ENCODE peak calls at places on chromosomes 4 and X, in four cellular contexts. S is small intestine, J is right lobe of liver, L is breast epithelium. Y is an unnamed sample.
A peak's percentile ranks its signal among the peaks of the same experiment; 100 is the strongest.

GRCh38 chr4:100843897-100844296 is 326.1 kb upstream of the EMCN start:
- DNase-seq in S (no peak), J (no peak), L (no peak), Y (no peak)

GRCh38 chr4:111991797-111992196 is 153.5 kb upstream of the FAM241A start:
- DNase-seq in S (peak; percentile 40), J (no peak), L (no peak), Y (no peak)

GRCh38 chrX:29726811-29727210 is 488.6 kb upstream of the MAGEB2 start:
- DNase-seq in S (no peak), J (no peak), L (no peak), Y (no peak)

GRCh38 chr4:121330180-121330665 is 50.6 kb downstream of the QRFPR start:
- DNase-seq in S (no peak), J (no peak), L (no peak), Y (no peak)

GRCh38 chr4:145043306-145043705 is 54.7 kb downstream of the ANAPC10 start:
- DNase-seq in S (no peak), J (no peak), L (no peak), Y (no peak)

GRCh38 chrX:372856-373640 is 13.7 kb downstream of the PPP2R3B start:
- DNase-seq in S (no peak), J (no peak), L (no peak), Y (no peak)

GRCh38 chrX:100376581-100376980 is 33.5 kb downstream of the PCDH19 start:
- DNase-seq in S (no peak), J (no peak), L (no peak), Y (no peak)

GRCh38 chr4:96787766-96788165 is 947.9 kb downstream of the PDHA2 start:
- DNase-seq in S (no peak), J (no peak), L (no peak), Y (no peak)

GRCh38 chr4:87982446-87982845 is 6.9 kb downstream of the SPP1 start:
- DNase-seq in S (no peak), J (no peak), L (no peak), Y (no peak)

GRCh38 chrX:110915120-110915519 is 119.5 kb upstream of the CHRDL1 start:
- DNase-seq in S (no peak), J (no peak), L (no peak), Y (no peak)
- H3K27ac ChIP-seq in S (no peak overlapping the region), J (no peak overlapping the region), L (peak overlapping the region; percentile 26), Y (no peak overlapping the region)

DNA sequence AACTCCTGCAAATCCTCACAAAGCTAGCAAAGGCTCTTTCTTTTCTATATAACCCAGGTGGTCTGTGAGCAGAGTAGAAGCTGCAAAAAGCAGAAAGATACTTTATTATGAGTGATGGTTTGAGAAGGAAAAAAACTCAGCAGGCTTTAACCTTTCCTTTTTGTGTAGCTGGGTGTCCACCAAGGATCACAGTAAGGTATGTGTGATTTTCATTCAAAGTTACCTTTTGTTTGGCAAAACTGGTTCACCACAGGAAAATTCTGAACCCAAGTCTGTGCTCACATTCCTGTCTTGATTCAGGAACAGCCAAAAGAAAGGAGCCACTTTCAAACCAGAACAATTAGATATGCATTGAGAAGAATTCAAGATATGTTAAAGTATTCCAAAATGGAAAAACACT is 35.7 kb downstream of the FRAS1 start:
- DNase-seq in S (no peak), J (no peak), L (no peak), Y (no peak)
- H3K4me3 ChIP-seq in S (no peak overlapping the region), J (no peak overlapping the region), L (no peak overlapping the region), Y (no peak overlapping the region)

DNA sequence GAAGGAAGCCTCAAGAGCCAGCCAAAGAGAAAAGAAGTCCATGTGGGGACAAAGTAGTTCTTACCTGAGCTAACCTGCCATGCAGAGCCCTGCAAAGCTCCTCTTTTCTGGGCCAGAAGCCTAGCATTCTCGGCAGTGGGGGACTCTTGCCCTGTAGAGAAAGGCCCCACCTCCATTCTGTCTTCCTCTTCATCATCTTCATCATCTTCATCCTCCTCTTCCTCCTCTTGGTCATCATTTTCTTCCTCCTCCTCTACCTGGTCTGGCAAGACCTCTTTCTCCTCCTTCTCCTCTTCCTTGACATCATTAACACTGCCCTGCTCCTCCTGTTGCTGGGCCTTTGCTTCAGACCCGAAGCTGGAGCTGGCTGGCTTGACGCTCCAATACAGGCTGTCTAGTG is 16.7 kb downstream of the LAS1L start:
- DNase-seq in S (no peak), J (no peak), L (no peak), Y (no peak)
- H3K27ac ChIP-seq in S (no peak overlapping the region), J (no peak overlapping the region), L (no peak overlapping the region), Y (no peak overlapping the region)

GRCh38 chrX:120749141-120749846 is 119.4 kb upstream of the C1GALT1C1 start:
- DNase-seq in S (no peak), J (no peak), L (no peak), Y (no peak)
- H3K4me3 ChIP-seq in S (no peak overlapping the region), J (no peak overlapping the region), L (no peak overlapping the region), Y (no peak overlapping the region)

DNA sequence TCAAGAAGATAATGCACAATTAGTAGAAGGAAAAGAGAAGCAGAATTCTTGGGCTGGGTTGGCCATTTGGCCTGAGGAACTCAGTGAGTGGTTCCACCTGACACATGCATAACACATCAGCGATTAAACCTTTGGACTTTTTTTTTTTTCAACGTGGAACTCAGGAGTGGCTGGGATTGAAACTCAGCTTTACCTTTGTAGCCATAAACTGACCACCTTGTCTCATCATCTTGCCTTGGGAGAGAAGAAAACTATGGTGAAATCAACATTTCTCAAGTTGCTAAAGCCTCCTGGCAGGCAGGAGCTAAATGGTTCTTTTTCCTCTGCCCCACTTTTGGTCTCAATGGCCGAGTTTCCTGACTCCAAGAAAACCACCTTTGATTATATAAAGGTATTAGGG is 16.3 kb downstream of the PTTG2 start:
- DNase-seq in S (peak; percentile 90), J (no peak), L (no peak), Y (no peak)
- H3K27ac ChIP-seq in S (peak overlapping the region; percentile 82), J (peak overlapping the region; percentile 95), L (peak overlapping the region; percentile 84), Y (peak overlapping the region; percentile 86)

DNA sequence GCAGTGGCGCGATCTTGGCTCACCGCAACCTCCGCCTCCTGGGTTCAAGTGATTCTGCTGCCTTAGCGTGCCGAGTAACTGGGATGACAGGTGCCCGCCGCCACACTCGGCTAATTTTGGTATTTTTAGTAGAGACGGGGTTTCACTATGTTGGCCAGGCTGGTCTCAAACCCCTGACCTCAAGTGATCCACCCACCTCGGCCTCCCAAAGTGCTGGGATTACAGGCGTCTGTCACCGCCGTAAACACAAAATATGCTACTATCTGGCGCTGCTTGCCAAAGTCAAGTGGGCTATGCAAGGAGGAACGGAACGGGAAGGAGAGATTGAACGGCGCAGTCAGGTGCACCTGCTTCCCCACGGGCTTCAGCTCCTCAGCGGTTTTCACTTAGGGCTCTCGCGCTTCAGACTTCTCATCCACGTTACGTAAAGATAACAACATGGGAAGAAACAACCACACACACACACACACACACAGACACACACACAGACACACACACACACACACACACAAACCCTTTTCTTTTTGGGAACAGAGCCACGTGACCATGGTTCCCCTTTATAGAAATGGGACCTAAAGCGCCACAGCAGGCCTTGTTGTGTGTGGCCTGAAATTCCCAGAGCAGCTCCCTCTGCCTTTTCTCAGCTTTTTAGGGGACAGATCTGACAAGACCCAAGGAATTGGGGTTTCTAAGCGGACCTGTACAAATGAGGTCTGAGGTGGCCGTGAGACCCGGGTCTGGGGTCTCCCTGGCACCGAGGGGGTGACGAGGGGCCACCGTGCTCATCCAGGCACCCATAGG is 1.5 kb downstream of the P2RY8 start:
- DNase-seq in S (no peak), J (no peak), L (no peak), Y (peak; percentile 32)
- H3K4me3 ChIP-seq in S (no peak overlapping the region), J (no peak overlapping the region), L (peak overlapping the region; percentile 38), Y (peak overlapping the region; percentile 29)

GRCh38 chrX:45768666-45769065 is 568.0 kb upstream of the DIPK2B start:
- DNase-seq in S (no peak), J (no peak), L (no peak), Y (no peak)
- H3K27ac ChIP-seq in S (no peak overlapping the region), J (peak overlapping the region; percentile 65), L (peak overlapping the region; percentile 85), Y (peak overlapping the region; percentile 84)

Y was measured in colonic mucosa.